ENCODE peak calls at places on chromosomes 11 and 22, in six cellular contexts. One of them, this sample, is unnamed.

GRCh38 chr11:115996125-115996807 is 492.1 kb upstream of the CADM1 start:
- DNase-seq in HepG2: no peak
- DNase-seq in A549: no peak
- DNase-seq in HCT116: no peak
- DNase-seq in H1: no peak
- DNase-seq in K562: no peak
- DNase-seq in this sample: no peak

GRCh38 chr11:104183572-104183971 is 19.6 kb upstream of the PDGFD start:
- DNase-seq in HepG2: no peak
- DNase-seq in A549: no peak
- DNase-seq in HCT116: no peak
- DNase-seq in H1: no peak
- DNase-seq in K562: no peak
- DNase-seq in this sample: peak; percentile 16

GRCh38 chr11:118623291-118623655 is 15.9 kb downstream of the PHLDB1 start:
- DNase-seq in HepG2: peak; percentile 46
- DNase-seq in A549: peak; percentile 32
- DNase-seq in HCT116: no peak
- DNase-seq in H1: no peak
- DNase-seq in K562: no peak
- DNase-seq in this sample: peak; percentile 54

GRCh38 chr11:124109377-124109776 is 5.9 kb upstream of the VWA5A start:
- DNase-seq in HepG2: no peak
- DNase-seq in A549: no peak
- DNase-seq in HCT116: no peak
- DNase-seq in H1: no peak
- DNase-seq in K562: no peak
- DNase-seq in this sample: no peak

GRCh38 chr11:76802621-76803020 is 19.5 kb downstream of the TSKU start:
- DNase-seq in HepG2: no peak
- DNase-seq in A549: peak; percentile 15
- DNase-seq in HCT116: no peak
- DNase-seq in H1: no peak
- DNase-seq in K562: no peak
- DNase-seq in this sample: no peak

GRCh38 chr11:111378773-111379499 is at the start of gene POU2AF1:
- DNase-seq in HepG2: no peak
- DNase-seq in A549: no peak
- DNase-seq in HCT116: no peak
- DNase-seq in H1: no peak
- DNase-seq in K562: no peak
- DNase-seq in this sample: peak; percentile 43

GRCh38 chr11:124581817-124582216 is 12.0 kb downstream of the OR8A1 start:
- DNase-seq in HepG2: no peak
- DNase-seq in A549: no peak
- DNase-seq in HCT116: no peak
- DNase-seq in H1: no peak
- DNase-seq in K562: peak; percentile 51
- DNase-seq in this sample: no peak

GRCh38 chr11:71979582-71979981 is 19.1 kb upstream of the IL18BP start:
- DNase-seq in HepG2: no peak
- DNase-seq in A549: no peak
- DNase-seq in HCT116: no peak
- DNase-seq in H1: no peak
- DNase-seq in K562: no peak
- DNase-seq in this sample: no peak

GRCh38 chr11:93085097-93085496 is 112.7 kb downstream of the SLC36A4 start:
- DNase-seq in HepG2: no peak
- DNase-seq in A549: no peak
- DNase-seq in HCT116: no peak
- DNase-seq in H1: no peak
- DNase-seq in K562: no peak
- DNase-seq in this sample: peak; percentile 44

GRCh38 chr11:126733685-126734084 is 266.9 kb downstream of the KIRREL3 start:
- DNase-seq in HepG2: no peak
- DNase-seq in A549: no peak
- DNase-seq in HCT116: no peak
- DNase-seq in H1: no peak
- DNase-seq in K562: no peak
- DNase-seq in this sample: peak; percentile 25

GRCh38 chr11:2794419-2794795 is 91.2 kb downstream of the CDKN1C start:
- DNase-seq in HepG2: no peak
- DNase-seq in A549: no peak
- DNase-seq in HCT116: no peak
- DNase-seq in H1: no peak
- DNase-seq in K562: no peak
- DNase-seq in this sample: no peak

GRCh38 chr22:17172172-17172833 is 13.2 kb upstream of the HDHD5 start:
- DNase-seq in HepG2: no peak
- DNase-seq in A549: no peak
- DNase-seq in HCT116: no peak
- DNase-seq in H1: no peak
- DNase-seq in K562: no peak
- DNase-seq in this sample: no peak

GRCh38 chr11:45583981-45584380 is 81.4 kb downstream of the CHST1 start:
- DNase-seq in HepG2: no peak
- DNase-seq in A549: no peak
- DNase-seq in HCT116: no peak
- DNase-seq in H1: no peak
- DNase-seq in K562: no peak
- DNase-seq in this sample: no peak

GRCh38 chr11:20013346-20014066 is 146.8 kb downstream of the DBX1 start:
- DNase-seq in HepG2: peak; percentile 73
- DNase-seq in A549: no peak
- DNase-seq in HCT116: no peak
- DNase-seq in H1: no peak
- DNase-seq in K562: peak; percentile 33
- DNase-seq in this sample: peak; percentile 39

GRCh38 chr11:123973816-123974215 is 3.8 kb downstream of the OR10S1 start:
- DNase-seq in HepG2: no peak
- DNase-seq in A549: no peak
- DNase-seq in HCT116: peak; percentile 13
- DNase-seq in H1: no peak
- DNase-seq in K562: no peak
- DNase-seq in this sample: peak; percentile 4

GRCh38 chr11:111422494-111423249 is 43.6 kb upstream of the POU2AF1 start:
- DNase-seq in HepG2: peak; percentile 82
- DNase-seq in A549: peak; percentile 55
- DNase-seq in HCT116: peak; percentile 37
- DNase-seq in H1: peak; percentile 56
- DNase-seq in K562: peak; percentile 59
- DNase-seq in this sample: peak; percentile 26

DNA sequence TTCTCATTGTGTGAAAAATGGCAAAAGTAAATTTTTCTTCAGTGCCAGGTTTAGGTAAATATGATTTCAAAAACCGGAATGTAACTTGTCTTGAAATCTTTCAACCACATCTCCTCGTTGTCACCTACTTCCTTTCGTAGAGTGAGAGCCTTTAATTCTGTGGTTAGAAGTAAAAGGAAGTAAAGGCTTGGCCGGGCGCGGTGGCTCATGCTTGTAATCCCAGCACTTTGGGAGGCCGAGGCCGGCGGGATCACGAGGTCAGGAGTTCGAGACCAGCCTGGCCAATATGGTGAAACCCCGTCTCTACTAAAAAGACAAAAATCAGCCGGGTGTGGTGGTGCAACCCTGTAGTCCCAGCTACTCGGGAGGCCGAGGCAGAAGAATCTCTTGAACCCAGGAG is 29.8 kb downstream of the SGSM3 start:
- DNase-seq in HepG2: no peak
- DNase-seq in A549: no peak
- DNase-seq in HCT116: no peak
- DNase-seq in H1: no peak
- DNase-seq in K562: no peak
- DNase-seq in this sample: no peak
- H3K4me2 ChIP-seq in HepG2: no peak overlapping the region
- H3K4me2 ChIP-seq in A549: no peak overlapping the region
- H3K4me2 ChIP-seq in HCT116: no peak overlapping the region
- H3K4me2 ChIP-seq in H1: no peak overlapping the region
- H3K4me2 ChIP-seq in K562: no peak overlapping the region
- H3K4me2 ChIP-seq in this sample: no peak overlapping the region

DNA sequence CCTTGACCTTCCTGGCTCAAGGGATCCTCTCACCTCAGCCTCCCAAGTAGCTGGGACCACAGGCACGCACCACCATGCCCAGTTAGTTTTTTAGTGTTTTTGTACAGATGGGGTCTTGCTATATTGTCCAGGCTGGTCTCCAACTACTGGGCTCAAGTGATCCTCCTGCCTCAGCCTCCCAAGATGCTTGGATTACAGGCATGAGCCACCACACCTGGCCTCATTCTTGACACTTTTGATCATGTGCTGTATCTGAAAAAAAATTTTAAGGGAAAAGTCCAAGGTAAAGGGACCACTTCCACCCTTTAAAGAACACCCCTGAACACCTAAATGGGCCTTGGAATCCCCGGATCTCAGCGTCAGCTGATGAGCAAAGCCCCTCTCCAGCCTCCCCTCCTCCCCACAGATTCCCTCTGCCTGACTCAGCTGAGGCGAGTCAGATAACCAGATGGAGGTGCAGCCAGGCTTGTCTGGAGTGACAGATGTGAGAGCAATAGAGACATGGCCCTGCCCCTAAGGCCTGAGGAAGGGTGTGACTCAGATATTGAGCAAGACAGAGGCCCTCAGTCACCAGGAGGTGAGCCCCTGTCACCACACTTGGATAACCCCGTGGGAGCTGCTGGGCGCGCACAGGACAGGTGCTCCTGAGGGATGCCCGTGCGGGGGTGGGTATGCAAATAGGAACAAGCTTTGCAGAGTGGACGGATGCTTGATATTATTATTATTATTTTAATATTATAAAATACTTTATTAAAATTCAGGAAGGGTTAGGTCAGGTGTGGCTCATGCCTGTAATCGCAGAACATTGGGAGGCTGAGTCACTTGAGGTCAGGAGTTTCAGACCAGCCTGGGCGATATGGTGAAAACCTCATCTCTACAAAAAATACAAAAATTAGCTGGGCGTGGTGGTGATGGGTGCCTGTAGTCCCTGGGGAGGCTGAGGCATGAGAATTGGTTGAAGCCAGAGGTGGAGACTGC is 5.0 kb upstream of the CCDC88B start:
- DNase-seq in HepG2: peak; percentile 85
- DNase-seq in A549: peak; percentile 96
- DNase-seq in HCT116: peak; percentile 96
- DNase-seq in H1: no peak
- DNase-seq in K562: peak; percentile 98
- DNase-seq in this sample: peak; percentile 96
- TF ChIP-seq CEBPB in HepG2: peak; percentile 94
- TF ChIP-seq CEBPB in A549: peak; percentile 92
- TF ChIP-seq CEBPB in HCT116: no peak
- TF ChIP-seq CEBPB in H1: peak; percentile 39
- TF ChIP-seq CEBPB in K562: peak; percentile 100
- TF ChIP-seq CEBPB in this sample: peak; percentile 99

DNA sequence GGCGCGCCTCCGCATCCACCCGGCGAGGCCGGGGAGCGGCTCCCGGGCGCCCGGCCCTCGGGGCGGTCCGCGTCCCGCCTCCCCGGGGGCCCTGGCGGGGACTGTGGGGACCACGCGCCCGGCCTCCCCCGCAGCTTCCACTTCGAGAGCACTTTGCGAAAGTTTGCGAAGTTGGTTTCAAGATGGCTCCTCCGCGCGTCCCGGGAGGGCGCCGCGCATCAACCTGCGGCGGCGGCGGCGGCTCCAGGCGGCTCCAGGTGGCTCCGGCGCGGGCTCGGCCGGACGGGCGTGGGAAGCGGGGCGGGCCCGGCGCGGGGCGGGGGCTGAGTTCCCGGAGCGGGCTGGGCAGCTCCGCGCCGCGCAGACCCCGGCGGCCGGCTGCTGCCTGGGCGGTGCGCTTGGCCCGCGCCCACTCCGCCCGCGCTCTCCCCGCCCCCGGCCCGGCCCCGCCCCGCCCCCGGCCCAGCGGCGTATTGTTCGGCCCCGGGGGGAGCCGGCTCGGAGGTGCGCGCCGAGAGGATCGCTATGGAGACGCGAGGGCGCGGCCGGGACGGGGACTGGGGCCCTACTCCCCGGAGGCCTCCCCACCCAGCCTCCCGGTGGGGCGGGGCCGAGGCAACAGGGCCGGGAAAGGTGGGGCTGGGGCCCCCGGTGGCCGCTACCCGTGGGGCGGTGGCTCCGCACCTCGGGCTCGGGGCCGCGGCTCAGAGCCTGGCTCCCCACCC is at the start of gene CELSR1:
- DNase-seq in HepG2: no peak
- DNase-seq in A549: peak; percentile 77
- DNase-seq in HCT116: no peak
- DNase-seq in H1: no peak
- DNase-seq in K562: no peak
- DNase-seq in this sample: peak; percentile 11
- H3K4me2 ChIP-seq in HepG2: peak within 1 kb of the TSS; percentile 85
- H3K4me2 ChIP-seq in A549: peak within 1 kb of the TSS; percentile 74
- H3K4me2 ChIP-seq in HCT116: peak within 1 kb of the TSS; percentile 91
- H3K4me2 ChIP-seq in H1: peak within 1 kb of the TSS; percentile 72
- H3K4me2 ChIP-seq in K562: no peak within 1 kb of the TSS
- H3K4me2 ChIP-seq in this sample: peak within 1 kb of the TSS; percentile 60

GRCh38 chr11:70099578-70100282 is 21.6 kb downstream of the ANO1 start:
- DNase-seq in HepG2: no peak
- DNase-seq in A549: no peak
- DNase-seq in HCT116: no peak
- DNase-seq in H1: no peak
- DNase-seq in K562: no peak
- DNase-seq in this sample: peak; percentile 41

GRCh38 chr11:70098936-70099335 is 20.8 kb downstream of the ANO1 start:
- DNase-seq in HepG2: no peak
- DNase-seq in A549: no peak
- DNase-seq in HCT116: no peak
- DNase-seq in H1: no peak
- DNase-seq in K562: no peak
- DNase-seq in this sample: no peak

GRCh38 chr11:70097783-70098182 is 19.7 kb downstream of the ANO1 start:
- DNase-seq in HepG2: no peak
- DNase-seq in A549: no peak
- DNase-seq in HCT116: no peak
- DNase-seq in H1: no peak
- DNase-seq in K562: no peak
- DNase-seq in this sample: no peak

GRCh38 chr11:70092959-70093358 is 14.8 kb downstream of the ANO1 start:
- DNase-seq in HepG2: no peak
- DNase-seq in A549: no peak
- DNase-seq in HCT116: no peak
- DNase-seq in H1: no peak
- DNase-seq in K562: no peak
- DNase-seq in this sample: no peak

DNA sequence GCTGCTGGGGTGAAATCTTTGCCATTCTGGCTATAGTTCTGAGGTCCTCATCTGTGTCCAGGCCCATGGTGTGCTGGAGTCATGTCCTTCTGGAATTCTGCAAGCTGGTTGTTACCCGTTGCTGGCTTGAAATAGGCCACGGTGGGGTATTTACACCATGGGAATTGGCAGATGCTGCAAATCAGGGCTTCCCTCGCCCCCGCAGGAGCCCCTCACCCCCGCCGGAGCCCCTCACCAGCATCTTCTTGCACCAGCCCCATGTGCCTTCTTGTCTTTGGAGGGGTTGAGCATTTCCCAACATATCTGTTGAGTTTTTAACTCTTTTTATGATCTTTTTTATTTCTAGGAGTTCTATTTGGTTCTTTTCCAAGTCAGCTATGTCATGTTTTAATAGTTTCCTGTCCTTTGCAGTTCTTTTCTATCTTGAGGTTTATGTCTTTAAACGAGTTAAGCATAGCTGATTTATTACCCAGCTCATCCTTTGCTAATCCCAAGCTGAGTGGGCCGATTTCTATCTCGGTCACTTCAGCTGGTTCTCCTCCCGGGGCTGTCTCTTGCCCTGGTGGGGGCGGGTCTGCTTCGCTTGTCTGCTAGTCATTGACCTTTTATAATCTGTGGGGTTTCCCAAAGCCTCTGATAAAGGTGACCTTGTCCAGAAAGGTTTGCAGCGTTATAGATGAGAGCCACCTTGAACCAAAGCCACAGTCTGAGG is 17.6 kb downstream of the ANO1 start:
- DNase-seq in HepG2: no peak
- DNase-seq in A549: no peak
- DNase-seq in HCT116: no peak
- DNase-seq in H1: no peak
- DNase-seq in K562: no peak
- DNase-seq in this sample: peak; percentile 27
- TF ChIP-seq CEBPB in HepG2: no peak
- TF ChIP-seq CEBPB in A549: no peak
- TF ChIP-seq CEBPB in HCT116: no peak
- TF ChIP-seq CEBPB in H1: no peak
- TF ChIP-seq CEBPB in K562: no peak
- TF ChIP-seq CEBPB in this sample: no peak